ENCODE peak calls at places on chromosomes 16 and 17, in five cellular contexts. A is prostate gland; Q is GF-D8; Z is stimulated activated CD8-positive, alpha-beta memory T cell treated with anti-CD3 and anti-CD28 coated beads, Interleukin-7, amount 100 ng/mL, for 4 hours; Y is progenitor cell of endocrine pancreas. J is an unnamed sample.

GRCh38 chr16:57446530-57447141 is 549 bp downstream of the CIAPIN1 start:
- DNase-seq in Y (no peak), Z (peak), Q (no peak), A (no peak), J (no peak)

GRCh38 chr17:58470356-58470755 is 17.9 kb downstream of the HSF5 start:
- DNase-seq in Y (no peak), Q (no peak), Z (no peak), A (no peak), J (no peak)

GRCh38 chr16:66322174-66322573 is 44.3 kb upstream of the CDH5 start:
- DNase-seq in Q (no peak), Y (no peak), A (no peak), Z (no peak), J (no peak)

GRCh38 chr17:39608601-39609000 is 881 bp upstream of the NEUROD2 start:
- DNase-seq in A (no peak), Q (no peak), Y (no peak), Z (no peak), J (no peak)

GRCh38 chr16:22369221-22369811 is 5.1 kb downstream of the CDR2 start:
- DNase-seq in Q (peak), Z (no peak), Y (no peak), A (no peak), J (no peak)

GRCh38 chr17:81665205-81666091 is 957 bp downstream of the OXLD1 start:
- DNase-seq in Z (peak), A (no peak), Q (peak), Y (no peak), J (no peak)

GRCh38 chr17:74736423-74737298 is at the start of gene RAB37:
- DNase-seq in Y (peak), Z (peak), Q (peak), A (no peak), J (no peak)

GRCh38 chr17:35889818-35890773 is 9.9 kb upstream of the CCL5 start:
- DNase-seq in Y (no peak), Z (no peak), Q (no peak), A (no peak), J (no peak)

GRCh38 chr16:67053767-67054334 is 24.9 kb downstream of the CBFB start:
- DNase-seq in Y (no peak), Z (no peak), A (no peak), Q (no peak), J (no peak)

GRCh38 chr17:76915840-76916510 is 47.8 kb downstream of the MGAT5B start:
- DNase-seq in Y (no peak), A (no peak), Z (no peak), Q (no peak), J (no peak)

GRCh38 chr17:40065771-40066510 is 3.2 kb downstream of the THRA start:
- DNase-seq in A (no peak), Q (no peak), Z (no peak), Y (no peak), J (no peak)

GRCh38 chr17:59914274-59914854 is 21.4 kb downstream of the RPS6KB1 start:
- DNase-seq in Z (no peak), Q (peak), Y (no peak), A (no peak), J (no peak)

GRCh38 chr16:13186813-13187212 is 285.4 kb downstream of the SHISA9 start:
- DNase-seq in Q (no peak), A (no peak), Y (no peak), Z (no peak), J (no peak)

GRCh38 chr16:23324727-23325126 is 22.6 kb downstream of the SCNN1B start:
- DNase-seq in A (peak), Z (no peak), Y (no peak), Q (no peak), J (no peak)

GRCh38 chr17:18033442-18034099 is 5.4 kb downstream of the ATPAF2 start:
- DNase-seq in Q (peak), A (peak), Y (no peak), Z (peak), J (peak)

GRCh38 chr16:88939814-88940195 is 37.2 kb downstream of the CBFA2T3 start:
- DNase-seq in Z (no peak), Q (no peak), A (no peak), Y (no peak), J (no peak)

GRCh38 chr16:5027086-5027485 is 6.6 kb downstream of the NAGPA start:
- DNase-seq in Q (no peak), Z (no peak), Y (no peak), A (no peak), J (no peak)

GRCh38 chr17:35460354-35460851 is 11.8 kb upstream of the SLFN13 start:
- DNase-seq in A (peak), Q (no peak), Y (peak), Z (peak), J (no peak)

GRCh38 chr17:17126131-17127110 is 79.7 kb downstream of the PLD6 start:
- DNase-seq in A (no peak), Z (no peak), Y (no peak), Q (no peak), J (no peak)

GRCh38 chr16:19419691-19420060 is 2.0 kb downstream of the TMC5 start:
- DNase-seq in Q (no peak), Y (no peak), A (no peak), Z (no peak), J (no peak)

GRCh38 chr17:68820476-68820824 is 134.7 kb downstream of the ABCA8 start:
- DNase-seq in Z (no peak), Y (no peak), A (no peak), Q (no peak), J (no peak)

GRCh38 chr17:32286518-32286900 is 20.9 kb downstream of the RHBDL3 start:
- DNase-seq in Q (no peak), A (no peak), Y (no peak), Z (no peak), J (no peak)

GRCh38 chr17:44865921-44866320 is 18.2 kb downstream of the HIGD1B start:
- DNase-seq in Y (no peak), Z (no peak), A (no peak), Q (no peak), J (no peak)

J was measured in brain pericyte.